ENCODE peak calls at places on chromosomes 3 and 15, in seven cellular contexts. X is stomach, H is adrenal gland, L is suprapubic skin, U is IMR-90, Q is heart left ventricle, C is OCI-LY7. T is an unnamed sample.

GRCh38 chr3:42613462-42613861 is 13.0 kb downstream of the NKTR start:
- DNase-seq in C (peak; percentile 14), X (no peak), H (no peak), L (no peak), Q (no peak), U (no peak), T (peak; percentile 31)

GRCh38 chr3:52221141-52221562 is 4.3 kb downstream of the TLR9 start:
- DNase-seq in L (no peak), Q (no peak), C (no peak), U (no peak), X (no peak), H (no peak), T (no peak)

GRCh38 chr3:57409471-57409870 is 117.0 kb upstream of the ASB14 start:
- DNase-seq in L (no peak), H (no peak), X (no peak), C (no peak), Q (no peak), U (no peak), T (no peak)

GRCh38 chr3:123586131-123586530 is 1.3 kb upstream of the HACD2 start:
- DNase-seq in C (peak; percentile 65), U (no peak), L (no peak), X (peak; percentile 40), Q (no peak), H (peak; percentile 40), T (peak; percentile 71)

GRCh38 chr15:63439536-63440264 is 58.1 kb upstream of the CA12 start:
- DNase-seq in U (peak; percentile 65), L (no peak), Q (no peak), C (no peak), X (no peak), H (no peak), T (peak; percentile 42)

GRCh38 chr3:111852540-111852939 is 6.5 kb upstream of the PHLDB2 start:
- DNase-seq in L (no peak), C (no peak), U (no peak), H (no peak), Q (no peak), X (no peak), T (no peak)

GRCh38 chr15:62600376-62600775 is 435.3 kb upstream of the C2CD4B start:
- DNase-seq in L (no peak), X (no peak), U (no peak), C (no peak), H (no peak), Q (no peak), T (no peak)

GRCh38 chr15:93164409-93164808 is 75.4 kb upstream of the RGMA start:
- DNase-seq in U (no peak), X (no peak), C (no peak), Q (no peak), H (no peak), L (no peak), T (no peak)

GRCh38 chr15:39084683-39085530 is 496.0 kb upstream of the THBS1 start:
- DNase-seq in X (no peak), L (no peak), Q (peak; percentile 22), C (no peak), H (no peak), U (peak; percentile 92), T (peak; percentile 88)

GRCh38 chr3:89635137-89635536 is 527.7 kb downstream of the EPHA3 start:
- DNase-seq in X (no peak), H (no peak), L (no peak), U (peak; percentile 33), C (no peak), Q (no peak), T (no peak)

GRCh38 chr15:63234479-63234878 is 42.9 kb upstream of the APH1B start:
- DNase-seq in U (peak; percentile 74), L (no peak), H (peak; percentile 68), Q (peak; percentile 56), X (peak; percentile 63), C (no peak), T (peak; percentile 50)

GRCh38 chr3:194941956-194942483 is 256.3 kb downstream of the FAM43A start:
- DNase-seq in Q (no peak), C (no peak), H (no peak), U (no peak), X (no peak), L (no peak), T (no peak)

GRCh38 chr3:138682674-138683073 is 74.1 kb downstream of the FAIM start:
- DNase-seq in U (no peak), L (no peak), X (no peak), C (no peak), Q (no peak), H (no peak), T (no peak)

GRCh38 chr15:22811640-22812039 is 25.2 kb downstream of the NIPA1 start:
- DNase-seq in H (peak; percentile 82), Q (no peak), C (peak; percentile 27), L (peak; percentile 40), U (peak; percentile 12), X (peak; percentile 66), T (peak; percentile 52)

GRCh38 chr3:67484085-67484484 is 170.3 kb downstream of the SUCLG2 start:
- DNase-seq in L (no peak), U (no peak), H (peak; percentile 26), Q (peak; percentile 31), C (no peak), X (no peak), T (no peak)

GRCh38 chr3:120415756-120416155 is 35.0 kb downstream of the FSTL1 start:
- DNase-seq in Q (no peak), H (no peak), X (no peak), L (no peak), C (no peak), U (no peak), T (no peak)

GRCh38 chr3:183349421-183350157 is 78.8 kb downstream of the MCF2L2 start:
- DNase-seq in X (no peak), H (no peak), U (no peak), Q (no peak), C (no peak), L (no peak), T (no peak)

DNA sequence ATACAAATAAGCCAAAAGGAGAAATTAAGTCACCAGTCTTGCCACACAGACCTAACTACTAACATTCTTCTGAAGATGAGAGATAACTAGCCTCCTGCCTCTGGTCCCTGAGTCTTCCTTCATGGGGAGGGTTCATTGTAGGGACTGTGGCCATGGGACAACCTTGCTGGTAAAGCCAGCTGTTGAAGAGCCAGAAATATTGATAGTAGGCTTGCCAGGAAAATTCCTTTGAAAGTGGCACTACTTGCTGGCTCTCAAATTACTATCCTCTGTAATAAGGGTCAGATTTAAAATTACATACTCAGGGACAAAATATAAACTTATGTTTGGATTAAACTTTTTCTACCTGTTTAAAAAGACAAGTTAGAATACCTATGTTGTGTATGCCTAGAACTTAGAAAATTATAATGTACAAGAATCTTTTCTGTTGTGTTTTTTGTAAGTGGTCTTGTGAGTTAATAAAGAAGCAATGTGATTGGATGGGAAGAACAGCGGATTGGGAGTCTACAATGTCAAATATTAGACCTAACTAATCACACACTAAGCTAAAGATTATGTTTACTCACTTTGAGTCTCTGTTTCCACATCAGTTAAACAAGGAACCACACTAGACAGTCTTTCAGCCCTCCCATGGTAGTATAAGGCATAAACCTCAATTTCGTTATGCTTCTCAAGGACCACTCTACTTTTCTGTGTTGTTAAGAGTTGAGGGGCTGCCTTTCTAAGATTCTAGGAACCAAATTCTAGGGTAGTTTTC is 60.0 kb upstream of the TRIM71 start:
- DNase-seq in X (no peak), H (no peak), U (peak; percentile 15), C (no peak), L (no peak), Q (no peak), T (no peak)
- TF ChIP-seq CTCF in X (no peak), H (no peak), U (no peak), C (no peak), L (no peak), Q (no peak), T (no peak)

GRCh38 chr3:140007946-140008692 is 73.1 kb downstream of the CLSTN2 start:
- DNase-seq in U (no peak), H (no peak), Q (no peak), C (no peak), L (no peak), X (no peak), T (no peak)

GRCh38 chr3:140004271-140004670 is 69.3 kb downstream of the CLSTN2 start:
- DNase-seq in U (no peak), H (no peak), L (no peak), Q (no peak), X (no peak), C (no peak), T (no peak)

GRCh38 chr3:140008693-140008980 is 73.7 kb downstream of the CLSTN2 start:
- DNase-seq in Q (no peak), X (no peak), L (no peak), H (no peak), U (no peak), C (no peak), T (no peak)

GRCh38 chr3:140007081-140007480 is 72.1 kb downstream of the CLSTN2 start:
- DNase-seq in C (no peak), U (no peak), Q (no peak), L (no peak), H (no peak), X (no peak), T (no peak)

GRCh38 chr3:140006331-140006730 is 71.3 kb downstream of the CLSTN2 start:
- DNase-seq in L (no peak), C (no peak), U (no peak), H (no peak), X (no peak), Q (no peak), T (no peak)
- H3K4me3 ChIP-seq in L (no peak overlapping the region), C (no peak overlapping the region), U (no peak overlapping the region), H (no peak overlapping the region), X (no peak overlapping the region), Q (no peak overlapping the region), T (no peak overlapping the region)

GRCh38 chr15:73794501-73795133 is 41.5 kb upstream of the INSYN1 start:
- DNase-seq in X (no peak), Q (no peak), L (no peak), H (no peak), U (peak; percentile 29), C (no peak), T (peak; percentile 14)

GRCh38 chr15:73789491-73790240 is 36.5 kb upstream of the INSYN1 start:
- DNase-seq in H (no peak), U (no peak), X (no peak), L (no peak), Q (no peak), C (no peak), T (no peak)

GRCh38 chr15:73787621-73788020 is 34.5 kb upstream of the INSYN1 start:
- DNase-seq in L (no peak), X (no peak), H (no peak), C (no peak), U (no peak), Q (no peak), T (no peak)

GRCh38 chr15:73796266-73796939 is 43.3 kb upstream of the INSYN1 start:
- DNase-seq in U (no peak), X (no peak), H (no peak), C (no peak), Q (peak; percentile 73), L (no peak), T (no peak)

DNA sequence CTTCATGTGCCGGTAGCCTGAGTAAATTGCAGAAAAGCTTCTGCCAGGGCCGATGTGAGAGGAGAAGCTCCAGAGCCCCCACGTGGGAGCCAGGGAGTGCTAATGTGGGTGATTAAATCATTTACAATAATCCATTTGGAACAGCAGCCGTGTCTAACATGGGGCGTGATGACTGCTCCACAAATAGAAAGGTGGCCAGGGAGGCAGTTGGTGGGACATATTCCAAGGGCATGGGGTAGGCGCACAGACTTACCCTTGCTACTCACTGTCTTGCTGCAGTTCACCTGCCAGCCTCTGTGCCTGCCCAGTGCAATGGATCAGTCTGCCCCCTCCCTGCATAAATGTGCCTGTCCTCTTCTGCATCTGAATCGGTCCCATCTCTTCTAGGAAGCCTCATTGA is 39.3 kb upstream of the INSYN1 start:
- DNase-seq in Q (peak; percentile 29), C (no peak), U (no peak), H (no peak), L (no peak), X (no peak), T (no peak)
- TF ChIP-seq CTCF in Q (no peak), C (no peak), U (no peak), H (no peak), L (no peak), X (no peak), T (no peak)

GRCh38 chr3:150370129-150370602 is 37.9 kb upstream of the TSC22D2 start:
- DNase-seq in H (peak; percentile 79), U (peak; percentile 97), L (no peak), Q (peak; percentile 69), C (no peak), X (no peak), T (peak; percentile 96)
- H3K4me3 ChIP-seq in H (no peak overlapping the region), U (peak overlapping the region; percentile 38), L (no peak overlapping the region), Q (peak overlapping the region; percentile 16), C (no peak overlapping the region), X (peak overlapping the region; percentile 13), T (peak overlapping the region; percentile 58)